ENCODE peak calls at places on chromosome 10, in ten cellular contexts. One of them, this sample, is unnamed.

GRCh38 chr10:47256753-47257336 is 43.2 kb upstream of the GDF10 start:
- DNase-seq in brain microvascular endothelial cell: no peak
- DNase-seq in A549: no peak
- DNase-seq in SK-N-SH: no peak
- DNase-seq in psoas muscle: no peak
- DNase-seq in GM20000: no peak
- DNase-seq in WTC11: no peak
- DNase-seq in epithelial cell of esophagus: no peak
- DNase-seq in Calu3: no peak
- DNase-seq in prostate gland: no peak
- DNase-seq in this sample: no peak

GRCh38 chr10:88428442-88428841 is 154.7 kb downstream of the RNLS start:
- DNase-seq in psoas muscle: no peak
- DNase-seq in brain microvascular endothelial cell: peak
- DNase-seq in Calu3: no peak
- DNase-seq in GM20000: no peak
- DNase-seq in SK-N-SH: peak
- DNase-seq in A549: peak
- DNase-seq in epithelial cell of esophagus: peak
- DNase-seq in WTC11: no peak
- DNase-seq in prostate gland: no peak
- DNase-seq in this sample: no peak

GRCh38 chr10:102394801-102395676 is 466 bp upstream of the NFKB2 start:
- DNase-seq in epithelial cell of esophagus: peak
- DNase-seq in brain microvascular endothelial cell: peak
- DNase-seq in WTC11: peak
- DNase-seq in Calu3: peak
- DNase-seq in psoas muscle: peak
- DNase-seq in SK-N-SH: peak
- DNase-seq in GM20000: peak
- DNase-seq in A549: peak
- DNase-seq in prostate gland: peak
- DNase-seq in this sample: peak

GRCh38 chr10:34002896-34003295 is 668.4 kb upstream of the NRP1 start:
- DNase-seq in brain microvascular endothelial cell: no peak
- DNase-seq in epithelial cell of esophagus: no peak
- DNase-seq in prostate gland: no peak
- DNase-seq in A549: no peak
- DNase-seq in psoas muscle: no peak
- DNase-seq in Calu3: no peak
- DNase-seq in SK-N-SH: no peak
- DNase-seq in WTC11: no peak
- DNase-seq in GM20000: no peak
- DNase-seq in this sample: no peak

GRCh38 chr10:103433858-103434257 is 18.3 kb downstream of the CALHM2 start:
- DNase-seq in Calu3: no peak
- DNase-seq in GM20000: no peak
- DNase-seq in WTC11: no peak
- DNase-seq in prostate gland: no peak
- DNase-seq in epithelial cell of esophagus: no peak
- DNase-seq in A549: no peak
- DNase-seq in brain microvascular endothelial cell: no peak
- DNase-seq in psoas muscle: peak
- DNase-seq in SK-N-SH: no peak
- DNase-seq in this sample: no peak

GRCh38 chr10:122388287-122388997 is 13.9 kb downstream of the PLEKHA1 start:
- DNase-seq in brain microvascular endothelial cell: no peak
- DNase-seq in A549: no peak
- DNase-seq in prostate gland: no peak
- DNase-seq in epithelial cell of esophagus: peak
- DNase-seq in SK-N-SH: no peak
- DNase-seq in Calu3: no peak
- DNase-seq in WTC11: no peak
- DNase-seq in psoas muscle: no peak
- DNase-seq in GM20000: no peak
- DNase-seq in this sample: no peak

GRCh38 chr10:84310470-84310869 is 17.9 kb upstream of the CCSER2 start:
- DNase-seq in WTC11: no peak
- DNase-seq in epithelial cell of esophagus: peak
- DNase-seq in brain microvascular endothelial cell: peak
- DNase-seq in A549: no peak
- DNase-seq in prostate gland: no peak
- DNase-seq in GM20000: no peak
- DNase-seq in SK-N-SH: no peak
- DNase-seq in Calu3: no peak
- DNase-seq in psoas muscle: no peak
- DNase-seq in this sample: no peak

GRCh38 chr10:6607187-6607586 is 27.1 kb upstream of the PRKCQ start:
- DNase-seq in WTC11: no peak
- DNase-seq in SK-N-SH: no peak
- DNase-seq in prostate gland: no peak
- DNase-seq in Calu3: no peak
- DNase-seq in brain microvascular endothelial cell: no peak
- DNase-seq in GM20000: no peak
- DNase-seq in epithelial cell of esophagus: no peak
- DNase-seq in psoas muscle: no peak
- DNase-seq in A549: no peak
- DNase-seq in this sample: no peak

GRCh38 chr10:36114141-36114540 is 472.0 kb upstream of the FZD8 start:
- DNase-seq in SK-N-SH: no peak
- DNase-seq in psoas muscle: no peak
- DNase-seq in brain microvascular endothelial cell: no peak
- DNase-seq in WTC11: no peak
- DNase-seq in Calu3: no peak
- DNase-seq in epithelial cell of esophagus: peak
- DNase-seq in GM20000: no peak
- DNase-seq in A549: no peak
- DNase-seq in prostate gland: no peak
- DNase-seq in this sample: no peak

GRCh38 chr10:24156686-24157085 is 52.3 kb upstream of the KIAA1217 start:
- DNase-seq in psoas muscle: no peak
- DNase-seq in GM20000: no peak
- DNase-seq in prostate gland: no peak
- DNase-seq in epithelial cell of esophagus: peak
- DNase-seq in brain microvascular endothelial cell: no peak
- DNase-seq in Calu3: no peak
- DNase-seq in WTC11: no peak
- DNase-seq in A549: no peak
- DNase-seq in SK-N-SH: no peak
- DNase-seq in this sample: no peak

GRCh38 chr10:43040482-43041256 is 36.2 kb upstream of the RET start:
- DNase-seq in prostate gland: no peak
- DNase-seq in GM20000: no peak
- DNase-seq in brain microvascular endothelial cell: no peak
- DNase-seq in A549: no peak
- DNase-seq in Calu3: no peak
- DNase-seq in epithelial cell of esophagus: no peak
- DNase-seq in psoas muscle: no peak
- DNase-seq in SK-N-SH: peak
- DNase-seq in WTC11: no peak
- DNase-seq in this sample: no peak

GRCh38 chr10:76115471-76116155 is 684.2 kb downstream of the LRMDA start:
- DNase-seq in epithelial cell of esophagus: peak
- DNase-seq in psoas muscle: no peak
- DNase-seq in GM20000: no peak
- DNase-seq in prostate gland: no peak
- DNase-seq in WTC11: no peak
- DNase-seq in Calu3: no peak
- DNase-seq in SK-N-SH: no peak
- DNase-seq in brain microvascular endothelial cell: no peak
- DNase-seq in A549: no peak
- DNase-seq in this sample: no peak

GRCh38 chr10:133219782-133220181 is 10.2 kb upstream of the UTF1 start:
- DNase-seq in brain microvascular endothelial cell: no peak
- DNase-seq in A549: no peak
- DNase-seq in psoas muscle: no peak
- DNase-seq in epithelial cell of esophagus: no peak
- DNase-seq in GM20000: no peak
- DNase-seq in SK-N-SH: no peak
- DNase-seq in Calu3: no peak
- DNase-seq in WTC11: peak
- DNase-seq in prostate gland: no peak
- DNase-seq in this sample: no peak

GRCh38 chr10:70232155-70232858 is 922 bp downstream of the PPA1 start:
- DNase-seq in prostate gland: peak
- DNase-seq in psoas muscle: peak
- DNase-seq in SK-N-SH: peak
- DNase-seq in GM20000: no peak
- DNase-seq in Calu3: peak
- DNase-seq in A549: peak
- DNase-seq in WTC11: no peak
- DNase-seq in brain microvascular endothelial cell: peak
- DNase-seq in epithelial cell of esophagus: peak
- DNase-seq in this sample: no peak

GRCh38 chr10:71999360-72000072 is 35.3 kb downstream of the CHST3 start:
- DNase-seq in WTC11: no peak
- DNase-seq in A549: no peak
- DNase-seq in Calu3: no peak
- DNase-seq in GM20000: no peak
- DNase-seq in SK-N-SH: peak
- DNase-seq in epithelial cell of esophagus: peak
- DNase-seq in psoas muscle: peak
- DNase-seq in brain microvascular endothelial cell: peak
- DNase-seq in prostate gland: no peak
- DNase-seq in this sample: no peak

GRCh38 chr10:89652971-89653370 is 7.9 kb upstream of the PANK1 start:
- DNase-seq in psoas muscle: no peak
- DNase-seq in GM20000: no peak
- DNase-seq in WTC11: no peak
- DNase-seq in SK-N-SH: no peak
- DNase-seq in prostate gland: no peak
- DNase-seq in A549: no peak
- DNase-seq in Calu3: no peak
- DNase-seq in brain microvascular endothelial cell: no peak
- DNase-seq in epithelial cell of esophagus: no peak
- DNase-seq in this sample: no peak

GRCh38 chr10:90777614-90778013 is 80.2 kb downstream of the HTR7 start:
- DNase-seq in prostate gland: no peak
- DNase-seq in GM20000: no peak
- DNase-seq in epithelial cell of esophagus: no peak
- DNase-seq in A549: no peak
- DNase-seq in brain microvascular endothelial cell: no peak
- DNase-seq in psoas muscle: no peak
- DNase-seq in Calu3: no peak
- DNase-seq in SK-N-SH: no peak
- DNase-seq in WTC11: no peak
- DNase-seq in this sample: no peak

GRCh38 chr10:90780488-90780887 is 77.4 kb downstream of the HTR7 start:
- DNase-seq in prostate gland: no peak
- DNase-seq in Calu3: no peak
- DNase-seq in A549: no peak
- DNase-seq in epithelial cell of esophagus: no peak
- DNase-seq in WTC11: no peak
- DNase-seq in psoas muscle: no peak
- DNase-seq in GM20000: no peak
- DNase-seq in brain microvascular endothelial cell: no peak
- DNase-seq in SK-N-SH: no peak
- DNase-seq in this sample: no peak

GRCh38 chr10:90775351-90776028 is 82.3 kb downstream of the HTR7 start:
- DNase-seq in WTC11: no peak
- DNase-seq in SK-N-SH: no peak
- DNase-seq in brain microvascular endothelial cell: peak
- DNase-seq in epithelial cell of esophagus: no peak
- DNase-seq in Calu3: no peak
- DNase-seq in A549: no peak
- DNase-seq in prostate gland: no peak
- DNase-seq in GM20000: no peak
- DNase-seq in psoas muscle: no peak
- DNase-seq in this sample: no peak

DNA sequence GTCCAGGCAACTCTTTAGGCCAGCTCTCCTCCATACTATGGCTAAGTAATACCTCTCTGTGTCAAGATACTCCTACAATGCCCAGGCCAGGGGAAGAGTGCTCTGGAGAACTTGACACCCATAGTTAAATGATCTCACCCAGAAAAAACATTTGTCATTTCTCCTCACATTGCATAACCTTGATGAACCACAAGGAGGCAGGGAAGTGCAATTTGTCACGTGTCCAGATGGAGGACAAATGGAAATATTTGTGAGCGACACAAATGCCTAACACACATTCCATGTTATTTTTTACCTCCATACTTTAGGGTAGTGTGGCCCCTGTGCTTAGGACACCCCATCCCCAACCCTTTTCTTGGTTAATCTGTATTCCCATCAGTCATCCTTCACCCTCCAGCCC is 78.3 kb downstream of the HTR7 start:
- DNase-seq in A549: peak
- DNase-seq in epithelial cell of esophagus: peak
- DNase-seq in prostate gland: no peak
- DNase-seq in GM20000: no peak
- DNase-seq in SK-N-SH: no peak
- DNase-seq in brain microvascular endothelial cell: no peak
- DNase-seq in WTC11: no peak
- DNase-seq in psoas muscle: no peak
- DNase-seq in Calu3: no peak
- DNase-seq in this sample: no peak
- TF ChIP-seq CTCF in A549: no peak
- TF ChIP-seq CTCF in epithelial cell of esophagus: peak
- TF ChIP-seq CTCF in prostate gland: no peak
- TF ChIP-seq CTCF in GM20000: no peak
- TF ChIP-seq CTCF in SK-N-SH: peak
- TF ChIP-seq CTCF in brain microvascular endothelial cell: peak
- TF ChIP-seq CTCF in WTC11: no peak
- TF ChIP-seq CTCF in psoas muscle: no peak
- TF ChIP-seq CTCF in Calu3: no peak
- TF ChIP-seq CTCF in this sample: no peak

GRCh38 chr10:7819126-7819470 is 793 bp downstream of the TAF3 start:
- DNase-seq in brain microvascular endothelial cell: peak
- DNase-seq in prostate gland: peak
- DNase-seq in A549: peak
- DNase-seq in SK-N-SH: no peak
- DNase-seq in epithelial cell of esophagus: peak
- DNase-seq in GM20000: peak
- DNase-seq in WTC11: peak
- DNase-seq in psoas muscle: peak
- DNase-seq in Calu3: peak
- DNase-seq in this sample: peak
- TF ChIP-seq CTCF in brain microvascular endothelial cell: peak
- TF ChIP-seq CTCF in prostate gland: no peak
- TF ChIP-seq CTCF in A549: peak
- TF ChIP-seq CTCF in SK-N-SH: peak
- TF ChIP-seq CTCF in epithelial cell of esophagus: peak
- TF ChIP-seq CTCF in GM20000: peak
- TF ChIP-seq CTCF in WTC11: no peak
- TF ChIP-seq CTCF in psoas muscle: peak
- TF ChIP-seq CTCF in Calu3: no peak
- TF ChIP-seq CTCF in this sample: no peak

GRCh38 chr10:61052469-61053205 is 108.7 kb upstream of the RHOBTB1 start:
- DNase-seq in brain microvascular endothelial cell: no peak
- DNase-seq in A549: no peak
- DNase-seq in Calu3: no peak
- DNase-seq in SK-N-SH: no peak
- DNase-seq in WTC11: no peak
- DNase-seq in GM20000: no peak
- DNase-seq in prostate gland: no peak
- DNase-seq in epithelial cell of esophagus: no peak
- DNase-seq in psoas muscle: no peak
- DNase-seq in this sample: no peak
- TF ChIP-seq CTCF in brain microvascular endothelial cell: no peak
- TF ChIP-seq CTCF in A549: no peak
- TF ChIP-seq CTCF in Calu3: no peak
- TF ChIP-seq CTCF in SK-N-SH: no peak
- TF ChIP-seq CTCF in WTC11: no peak
- TF ChIP-seq CTCF in GM20000: no peak
- TF ChIP-seq CTCF in prostate gland: no peak
- TF ChIP-seq CTCF in epithelial cell of esophagus: no peak
- TF ChIP-seq CTCF in psoas muscle: no peak
- TF ChIP-seq CTCF in this sample: no peak

GRCh38 chr10:117362313-117362712 is 12.9 kb downstream of the PDZD8 start:
- DNase-seq in A549: no peak
- DNase-seq in brain microvascular endothelial cell: no peak
- DNase-seq in SK-N-SH: no peak
- DNase-seq in epithelial cell of esophagus: no peak
- DNase-seq in WTC11: no peak
- DNase-seq in prostate gland: no peak
- DNase-seq in Calu3: no peak
- DNase-seq in GM20000: no peak
- DNase-seq in psoas muscle: no peak
- DNase-seq in this sample: no peak
- TF ChIP-seq CTCF in A549: no peak
- TF ChIP-seq CTCF in brain microvascular endothelial cell: no peak
- TF ChIP-seq CTCF in SK-N-SH: no peak
- TF ChIP-seq CTCF in epithelial cell of esophagus: no peak
- TF ChIP-seq CTCF in WTC11: no peak
- TF ChIP-seq CTCF in prostate gland: no peak
- TF ChIP-seq CTCF in Calu3: no peak
- TF ChIP-seq CTCF in GM20000: no peak
- TF ChIP-seq CTCF in psoas muscle: no peak
- TF ChIP-seq CTCF in this sample: no peak

This sample was measured in omental fat pad.